ENCODE peak calls at places on chromosomes 7 and 10, in seven cellular contexts. A is right lobe of liver, L is Caco-2, H is colonic mucosa, C is tibial artery, U is GM23338, S is Peyer's patch. Z is an unnamed sample.

GRCh38 chr7:52863667-52864066 is 171.8 kb upstream of the POM121L12 start:
- DNase-seq in L (no peak), A (no peak), U (no peak), H (no peak), C (no peak), S (no peak), Z (no peak)

GRCh38 chr7:39566056-39566921 is at the start of gene YAE1:
- DNase-seq in A (peak; percentile 86), H (peak; percentile 91), U (peak; percentile 89), S (peak; percentile 89), L (peak; percentile 82), C (peak; percentile 78), Z (peak; percentile 86)

GRCh38 chr10:44045020-44045419 is 339.9 kb downstream of the CXCL12 start:
- DNase-seq in S (no peak), H (no peak), U (no peak), A (no peak), L (no peak), C (no peak), Z (no peak)

GRCh38 chr7:55641811-55642210 is 69.5 kb upstream of the VOPP1 start:
- DNase-seq in U (no peak), C (no peak), A (no peak), H (no peak), S (no peak), L (no peak), Z (no peak)

GRCh38 chr7:19920200-19920599 is 146.8 kb upstream of the TMEM196 start:
- DNase-seq in S (no peak), A (no peak), U (no peak), H (no peak), L (no peak), C (no peak), Z (no peak)

GRCh38 chr10:112807013-112807412 is 143.0 kb upstream of the TCF7L2 start:
- DNase-seq in A (no peak), H (no peak), L (no peak), C (peak; percentile 3), S (no peak), U (no peak), Z (no peak)

GRCh38 chr7:127995866-127996215 is 35.4 kb downstream of the LRRC4 start:
- DNase-seq in A (no peak), H (no peak), C (no peak), L (no peak), U (no peak), S (no peak), Z (no peak)

GRCh38 chr10:24756283-24756682 is 32.6 kb upstream of the ARHGAP21 start:
- DNase-seq in H (no peak), C (no peak), L (peak; percentile 44), S (no peak), A (no peak), U (no peak), Z (no peak)

GRCh38 chr10:122648599-122649428 is 50.8 kb downstream of the C10orf120 start:
- DNase-seq in H (peak; percentile 31), S (peak; percentile 72), U (peak; percentile 82), C (no peak), L (peak; percentile 50), A (no peak), Z (peak; percentile 57)

GRCh38 chr7:117157121-117157870 is 165.6 kb downstream of the WNT2 start:
- DNase-seq in A (peak; percentile 70), S (peak; percentile 46), H (no peak), U (no peak), C (peak; percentile 64), L (no peak), Z (peak; percentile 41)

GRCh38 chr7:36802459-36802858 is 78.2 kb upstream of the AOAH start:
- DNase-seq in L (no peak), U (no peak), S (no peak), C (no peak), H (no peak), A (no peak), Z (no peak)

GRCh38 chr7:108114117-108114841 is 15.9 kb downstream of the LAMB4 start:
- DNase-seq in L (peak; percentile 60), U (peak; percentile 81), S (no peak), A (no peak), H (no peak), C (no peak), Z (no peak)

GRCh38 chr7:116797611-116798010 is 64.8 kb upstream of the CAPZA2 start:
- DNase-seq in S (peak; percentile 57), C (no peak), H (peak; percentile 59), L (no peak), A (no peak), U (no peak), Z (no peak)

GRCh38 chr10:77328272-77328816 is 309.3 kb downstream of the KCNMA1 start:
- DNase-seq in S (no peak), C (no peak), A (no peak), U (peak; percentile 82), H (peak; percentile 18), L (peak; percentile 57), Z (no peak)

GRCh38 chr7:41384418-41384817 is 318.5 kb downstream of the INHBA start:
- DNase-seq in L (no peak), U (no peak), C (no peak), S (no peak), A (no peak), H (no peak), Z (no peak)

GRCh38 chr7:22202141-22202540 is 154.8 kb downstream of the RAPGEF5 start:
- DNase-seq in U (no peak), H (peak; percentile 48), L (no peak), S (no peak), A (no peak), C (no peak), Z (no peak)

GRCh38 chr7:123538897-123539296 is 4.5 kb upstream of the IQUB start:
- DNase-seq in C (no peak), L (no peak), A (no peak), U (no peak), S (no peak), H (no peak), Z (no peak)

GRCh38 chr10:9579110-9579705 is 1438.5 kb upstream of the CELF2 start:
- DNase-seq in U (no peak), A (no peak), H (no peak), S (no peak), L (no peak), C (no peak), Z (no peak)

GRCh38 chr7:101021703-101022102 is 1.8 kb downstream of the MUC17 start:
- DNase-seq in U (no peak), A (no peak), L (no peak), C (no peak), S (peak; percentile 88), H (peak; percentile 47), Z (no peak)

GRCh38 chr10:79068203-79068561 is 584 bp upstream of the ZMIZ1 start:
- DNase-seq in H (peak; percentile 66), S (no peak), A (no peak), L (no peak), U (peak; percentile 57), C (no peak), Z (no peak)

GRCh38 chr7:132225216-132226030 is 350.8 kb downstream of the PLXNA4 start:
- DNase-seq in C (no peak), U (no peak), S (no peak), H (peak; percentile 65), A (peak; percentile 80), L (no peak), Z (no peak)

GRCh38 chr7:4689668-4690067 is 7.6 kb downstream of the FOXK1 start:
- DNase-seq in H (no peak), A (no peak), S (no peak), U (no peak), L (no peak), C (no peak), Z (no peak)

GRCh38 chr10:30027057-30028005 is 32.1 kb downstream of the JCAD start:
- DNase-seq in U (peak; percentile 70), A (peak; percentile 71), L (no peak), C (no peak), S (peak; percentile 91), H (peak; percentile 45), Z (peak; percentile 74)

GRCh38 chr10:102931643-102932042 is 13.5 kb downstream of the CNNM2 start:
- DNase-seq in L (no peak), A (no peak), S (no peak), U (no peak), H (no peak), C (no peak), Z (no peak)

DNA sequence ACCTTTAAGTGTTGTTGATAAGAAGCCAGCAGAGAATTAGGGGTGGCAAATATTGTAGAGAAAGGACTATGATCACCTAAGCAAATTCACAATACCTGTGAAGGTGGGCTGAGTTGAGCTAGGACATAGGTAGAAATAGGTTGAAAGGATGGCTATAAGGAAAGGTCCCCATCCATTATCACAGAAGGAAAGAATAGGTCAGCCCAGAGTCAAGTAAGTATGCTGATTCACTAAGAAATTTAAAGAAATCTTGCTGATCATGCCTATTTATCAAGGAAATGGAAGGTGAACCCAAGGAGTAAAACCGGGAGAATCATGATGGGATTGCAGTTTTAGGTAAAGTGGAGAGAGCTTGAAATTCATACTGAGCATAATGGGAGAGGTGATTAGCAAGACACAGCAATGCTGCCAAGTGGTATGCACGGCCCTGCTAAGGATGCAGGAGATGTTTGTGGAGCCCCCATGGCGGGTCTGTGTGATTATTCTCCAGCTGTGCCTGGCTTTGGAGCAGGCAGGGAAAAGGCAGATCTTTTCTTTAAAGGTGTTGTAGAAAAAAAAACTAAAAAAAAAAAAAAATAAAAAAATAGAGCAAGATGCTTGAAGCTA is 399.4 kb downstream of the PLXDC2 start:
- DNase-seq in U (peak; percentile 75), H (no peak), S (no peak), L (no peak), C (no peak), A (no peak), Z (no peak)
- H3K4me1 ChIP-seq in U (peaks cover 31% of the 10 kb centered on the region), H (no peaks in the 10 kb centered on the region), S (no peaks in the 10 kb centered on the region), L (no peaks in the 10 kb centered on the region), C (peaks cover 15% of the 10 kb centered on the region), A (no peaks in the 10 kb centered on the region), Z (no peaks in the 10 kb centered on the region)

GRCh38 chr10:124565565-124566221 is 104.1 kb downstream of the LHPP start:
- DNase-seq in H (no peak), A (peak; percentile 56), S (no peak), U (peak; percentile 89), C (no peak), L (peak; percentile 32), Z (peak; percentile 81)
- TF ChIP-seq CTCF in H (no peak), A (peak; percentile 26), S (no peak), U (peak; percentile 71), C (peak; percentile 14), L (peak; percentile 24), Z (peak; percentile 42)

DNA sequence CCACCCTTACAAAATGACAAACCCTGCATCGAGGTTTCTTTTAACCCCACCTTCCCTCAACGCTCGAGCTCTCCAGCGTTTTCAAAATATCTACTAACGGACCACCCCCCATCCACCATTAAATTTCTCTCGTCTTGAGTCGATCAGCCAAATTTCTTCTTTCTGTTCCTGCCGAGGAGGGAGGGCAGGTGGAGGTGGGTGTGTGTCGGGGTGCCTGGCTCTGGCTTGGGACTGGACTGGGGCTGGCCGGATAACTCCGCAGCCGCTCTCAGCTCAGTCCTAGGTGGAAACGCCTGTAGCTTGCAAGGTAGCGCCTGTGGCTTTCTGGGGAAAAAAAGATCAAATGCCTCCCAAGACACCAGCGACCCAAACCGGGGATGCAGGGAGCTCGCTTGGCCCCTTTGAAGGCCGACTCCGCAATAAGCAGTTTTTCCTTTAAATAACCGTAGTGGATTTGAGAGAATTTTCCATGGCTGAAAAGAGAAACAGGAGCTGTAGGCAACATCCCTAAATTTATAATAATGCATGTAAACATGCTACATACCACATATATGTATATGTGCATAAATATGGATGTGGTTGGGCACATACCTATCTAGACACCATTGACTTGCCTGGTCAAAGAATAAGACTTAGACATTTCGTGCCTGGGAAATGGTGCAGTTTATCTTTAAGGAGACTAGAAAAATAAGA is 1.9 kb upstream of the TMEM178B start:
- DNase-seq in S (no peak), H (no peak), C (no peak), A (no peak), L (no peak), U (peak; percentile 68), Z (no peak)
- H3K4me1 ChIP-seq in S (no peaks in the 10 kb centered on the region), H (peaks cover 4% of the 10 kb centered on the region), C (peaks cover 41% of the 10 kb centered on the region), A (peaks cover 8% of the 10 kb centered on the region), L (no peaks in the 10 kb centered on the region), U (peaks cover 33% of the 10 kb centered on the region), Z (peaks cover 35% of the 10 kb centered on the region)

GRCh38 chr10:68897336-68897741 is 3.8 kb upstream of the DDX50 start:
- DNase-seq in S (peak; percentile 75), U (peak; percentile 83), C (peak; percentile 34), A (no peak), H (peak; percentile 73), L (peak; percentile 83), Z (no peak)
- TF ChIP-seq CTCF in S (no peak), U (peak; percentile 78), C (peak; percentile 51), A (peak; percentile 65), H (no peak), L (peak; percentile 84), Z (peak; percentile 48)

Z was measured in lower lobe of right lung.